ENCODE peak calls at places on chromosomes 4 and X, in five cellular contexts. K is BJ, S is suprapubic skin, H is esophagus squamous epithelium, G is bronchial epithelial cell. Y is an unnamed sample.
A peak's percentile ranks its signal among the peaks of the same experiment; 100 is the strongest.

GRCh38 chrX:39905475-39905889 is 192.3 kb downstream of the BCOR start:
- DNase-seq in K (no peak), S (no peak), H (no peak), G (no peak), Y (no peak)

GRCh38 chrX:18426004-18426320 is 554 bp downstream of the CDKL5 start:
- DNase-seq in K (no peak), S (no peak), H (no peak), G (no peak), Y (no peak)

GRCh38 chr4:118942465-118942864 is 53.8 kb downstream of the SYNPO2 start:
- DNase-seq in K (no peak), S (no peak), H (no peak), G (peak; percentile 26), Y (no peak)

GRCh38 chr4:169611991-169612868 is at the start of gene NEK1:
- DNase-seq in K (no peak), S (peak; percentile 93), H (peak; percentile 51), G (peak; percentile 72), Y (no peak)

GRCh38 chr4:88110826-88111225 is 47.6 kb downstream of the ABCG2 start:
- DNase-seq in K (no peak), S (no peak), H (no peak), G (peak; percentile 8), Y (no peak)

GRCh38 chr4:2862528-2862927 is 18.9 kb downstream of the ADD1 start:
- DNase-seq in K (no peak), S (no peak), H (no peak), G (peak; percentile 25), Y (peak; percentile 69)

GRCh38 chrX:19535481-19535880 is 20.2 kb upstream of the MAP3K15 start:
- DNase-seq in K (no peak), S (no peak), H (no peak), G (peak; percentile 2), Y (no peak)

GRCh38 chr4:25448379-25449109 is 71.5 kb downstream of the ANAPC4 start:
- DNase-seq in K (peak; percentile 93), S (no peak), H (no peak), G (peak; percentile 74), Y (no peak)

GRCh38 chrX:68929332-68930150 is 100.7 kb downstream of the EFNB1 start:
- DNase-seq in K (no peak), S (no peak), H (no peak), G (peak; percentile 77), Y (peak; percentile 34)

GRCh38 chr4:37138019-37138653 is 106.4 kb upstream of the NWD2 start:
- DNase-seq in K (no peak), S (no peak), H (no peak), G (no peak), Y (no peak)

GRCh38 chrX:48956728-48957414 is 536 bp downstream of the OTUD5 start:
- DNase-seq in K (no peak), S (peak; percentile 74), H (no peak), G (no peak), Y (no peak)

GRCh38 chrX:47278684-47279083 is 45.9 kb downstream of the USP11 start:
- DNase-seq in K (no peak), S (no peak), H (no peak), G (peak; percentile 74), Y (no peak)

GRCh38 chr4:165326831-165327210 is 648 bp upstream of the MSMO1 start:
- DNase-seq in K (no peak), S (no peak), H (peak; percentile 1), G (peak; percentile 46), Y (no peak)

GRCh38 chr4:157035471-157035870 is 40.5 kb upstream of the GLRB start:
- DNase-seq in K (no peak), S (no peak), H (no peak), G (no peak), Y (no peak)

GRCh38 chr4:87589531-87589930 is 18.8 kb upstream of the DSPP start:
- DNase-seq in K (peak; percentile 75), S (no peak), H (no peak), G (peak; percentile 95), Y (peak; percentile 87)

GRCh38 chrX:15849555-15849954 is 5.1 kb downstream of the AP1S2 start:
- DNase-seq in K (no peak), S (no peak), H (no peak), G (no peak), Y (no peak)

GRCh38 chrX:132956421-132957210 is 1.8 kb downstream of the HS6ST2 start:
- DNase-seq in K (no peak), S (no peak), H (no peak), G (no peak), Y (no peak)
- H3K4me3 ChIP-seq in K (no peak overlapping the region), S (peak overlapping the region; percentile 50), H (peak overlapping the region; percentile 45), G (peak overlapping the region; percentile 48), Y (peak overlapping the region; percentile 36)

GRCh38 chr4:26823583-26823982 is 37.1 kb upstream of the STIM2 start:
- DNase-seq in K (no peak), S (no peak), H (no peak), G (no peak), Y (no peak)
- H3K27me3 ChIP-seq in K (no peaks in the 10 kb centered on the region), S (no peaks in the 10 kb centered on the region), H (no peaks in the 10 kb centered on the region), G (no peaks in the 10 kb centered on the region), Y (no peaks in the 10 kb centered on the region)

DNA sequence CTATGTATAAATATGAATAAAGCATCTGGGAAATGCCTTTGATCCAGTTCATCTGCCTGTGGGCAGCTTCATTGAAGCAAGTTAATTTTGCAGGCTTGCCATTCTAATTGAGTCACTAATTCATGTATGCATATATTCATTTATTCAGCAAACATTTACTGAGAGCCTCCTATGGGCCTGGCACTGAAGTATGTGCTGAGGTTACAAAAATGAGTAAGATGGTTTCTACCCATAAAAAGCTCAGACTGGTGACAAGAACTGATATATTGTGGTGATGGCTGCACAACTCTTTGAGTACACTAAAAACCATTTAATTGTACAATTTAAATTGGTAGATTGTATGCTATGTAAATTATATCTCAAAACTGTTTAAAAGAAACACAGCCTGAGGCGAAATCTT is 1.1 kb upstream of the MRPL1 start:
- DNase-seq in K (no peak), S (no peak), H (no peak), G (peak; percentile 10), Y (no peak)
- H3K4me3 ChIP-seq in K (no peak overlapping the region), S (peak overlapping the region; percentile 73), H (peak overlapping the region; percentile 67), G (peak overlapping the region; percentile 92), Y (peak overlapping the region; percentile 81)

GRCh38 chr4:20618010-20618409 is 82.2 kb upstream of the PACRGL start:
- DNase-seq in K (peak; percentile 35), S (no peak), H (no peak), G (no peak), Y (no peak)

GRCh38 chr4:20616313-20616712 is 83.9 kb upstream of the PACRGL start:
- DNase-seq in K (no peak), S (no peak), H (no peak), G (no peak), Y (no peak)

GRCh38 chr4:20618729-20619128 is 81.5 kb upstream of the PACRGL start:
- DNase-seq in K (no peak), S (no peak), H (no peak), G (no peak), Y (no peak)

GRCh38 chr4:20615492-20616136 is 84.6 kb upstream of the PACRGL start:
- DNase-seq in K (no peak), S (no peak), H (no peak), G (peak; percentile 85), Y (peak; percentile 31)

DNA sequence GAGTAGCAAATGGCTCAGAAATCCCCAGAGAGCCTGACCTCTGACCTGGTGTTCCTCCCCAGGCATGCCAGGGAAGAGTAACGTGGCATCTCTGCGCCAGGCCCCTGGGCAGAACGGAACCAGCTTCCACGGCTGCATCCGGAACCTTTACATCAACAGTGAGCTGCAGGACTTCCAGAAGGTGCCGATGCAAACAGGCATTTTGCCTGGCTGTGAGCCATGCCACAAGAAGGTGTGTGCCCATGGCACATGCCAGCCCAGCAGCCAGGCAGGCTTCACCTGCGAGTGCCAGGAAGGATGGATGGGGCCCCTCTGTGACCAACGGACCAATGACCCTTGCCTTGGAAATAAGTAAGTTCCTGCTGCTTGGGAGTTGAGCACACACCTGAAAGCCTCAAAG is 83.4 kb upstream of the PACRGL start:
- DNase-seq in K (no peak), S (peak; percentile 60), H (no peak), G (no peak), Y (no peak)
- H3K27me3 ChIP-seq in K (no peaks in the 10 kb centered on the region), S (no peaks in the 10 kb centered on the region), H (no peaks in the 10 kb centered on the region), G (no peaks in the 10 kb centered on the region), Y (no peaks in the 10 kb centered on the region)

GRCh38 chr4:52234539-52235174 is 183.6 kb downstream of the SPATA18 start:
- DNase-seq in K (peak; percentile 1), S (no peak), H (no peak), G (peak; percentile 57), Y (no peak)
- H3K4me3 ChIP-seq in K (no peak overlapping the region), S (no peak overlapping the region), H (no peak overlapping the region), G (no peak overlapping the region), Y (no peak overlapping the region)

GRCh38 chr4:82787342-82787741 is 11.3 kb downstream of the SCD5 start:
- DNase-seq in K (no peak), S (no peak), H (no peak), G (peak; percentile 86), Y (no peak)
- H3K27me3 ChIP-seq in K (no peaks in the 10 kb centered on the region), S (no peaks in the 10 kb centered on the region), H (no peaks in the 10 kb centered on the region), G (no peaks in the 10 kb centered on the region), Y (no peaks in the 10 kb centered on the region)

GRCh38 chr4:94221930-94222329 is 14.3 kb downstream of the SMARCAD1 start:
- DNase-seq in K (no peak), S (no peak), H (no peak), G (no peak), Y (no peak)

GRCh38 chr4:94214703-94215360 is 7.2 kb downstream of the SMARCAD1 start:
- DNase-seq in K (no peak), S (no peak), H (no peak), G (no peak), Y (no peak)

DNA sequence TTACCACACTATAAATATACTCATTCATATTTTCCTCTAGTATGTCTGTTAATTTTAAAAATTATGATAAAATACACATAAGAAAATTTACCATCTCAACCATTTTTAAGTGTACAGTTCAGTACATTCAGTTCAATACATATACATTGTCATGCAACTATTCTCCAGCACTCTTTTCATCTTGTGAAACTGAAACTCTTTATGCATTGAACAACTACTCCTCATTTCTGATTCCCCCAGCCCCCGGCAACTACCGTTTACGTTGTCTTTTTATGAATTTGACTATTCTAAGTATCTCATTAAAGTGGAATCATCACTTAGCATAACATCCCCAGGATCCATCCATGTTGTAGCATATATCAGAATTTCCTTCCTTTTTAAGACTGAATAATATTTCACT is 8.7 kb downstream of the SMARCAD1 start:
- DNase-seq in K (no peak), S (no peak), H (no peak), G (no peak), Y (no peak)
- H3K4me3 ChIP-seq in K (no peak overlapping the region), S (no peak overlapping the region), H (no peak overlapping the region), G (no peak overlapping the region), Y (no peak overlapping the region)

Y was measured in kidney epithelial cell.